ENCODE peak calls at places on chromosomes 6 and 20, in four cellular contexts. One of them, this sample, is unnamed.

GRCh38 chr6:9192405-9192909 is 757.1 kb upstream of the SLC35B3 start:
- DNase-seq in H9: no peak
- DNase-seq in mesendoderm: no peak
- DNase-seq in H1: no peak
- DNase-seq in this sample: no peak

GRCh38 chr6:18742406-18742805 is 355.3 kb downstream of the RNF144B start:
- DNase-seq in H9: no peak
- DNase-seq in mesendoderm: no peak
- DNase-seq in H1: no peak
- DNase-seq in this sample: no peak

GRCh38 chr20:13017235-13017634 is 8.5 kb downstream of the SPTLC3 start:
- DNase-seq in H9: no peak
- DNase-seq in mesendoderm: no peak
- DNase-seq in H1: no peak
- DNase-seq in this sample: peak; percentile 18

GRCh38 chr6:112018619-112019416 is 35.1 kb upstream of the CCN6 start:
- DNase-seq in H9: no peak
- DNase-seq in mesendoderm: no peak
- DNase-seq in H1: no peak
- DNase-seq in this sample: no peak

GRCh38 chr6:11412616-11413015 is 124.9 kb upstream of the TMEM170B start:
- DNase-seq in H9: no peak
- DNase-seq in mesendoderm: no peak
- DNase-seq in H1: no peak
- DNase-seq in this sample: no peak

GRCh38 chr20:57498425-57499400 is 26.2 kb downstream of the CTCFL start:
- DNase-seq in H9: peak; percentile 72
- DNase-seq in mesendoderm: peak; percentile 79
- DNase-seq in H1: no peak
- DNase-seq in this sample: peak; percentile 7

GRCh38 chr6:52691718-52692117 is 20.8 kb downstream of the TMEM14A start:
- DNase-seq in H9: no peak
- DNase-seq in mesendoderm: no peak
- DNase-seq in H1: no peak
- DNase-seq in this sample: peak; percentile 5

GRCh38 chr20:45306431-45306982 is at the start of gene RBPJL:
- DNase-seq in H9: peak; percentile 71
- DNase-seq in mesendoderm: peak; percentile 35
- DNase-seq in H1: peak; percentile 91
- DNase-seq in this sample: no peak

GRCh38 chr6:126020305-126021050 is 34.1 kb downstream of the TRMT11 start:
- DNase-seq in H9: no peak
- DNase-seq in mesendoderm: no peak
- DNase-seq in H1: no peak
- DNase-seq in this sample: peak; percentile 25

GRCh38 chr6:56552212-56553130 is 90.2 kb downstream of the DST start:
- DNase-seq in H9: no peak
- DNase-seq in mesendoderm: no peak
- DNase-seq in H1: no peak
- DNase-seq in this sample: peak; percentile 76

GRCh38 chr20:62357681-62358080 is 9.4 kb downstream of the LAMA5 start:
- DNase-seq in H9: no peak
- DNase-seq in mesendoderm: no peak
- DNase-seq in H1: no peak
- DNase-seq in this sample: no peak

GRCh38 chr20:38692436-38693411 is 31.6 kb upstream of the SLC32A1 start:
- DNase-seq in H9: peak; percentile 79
- DNase-seq in mesendoderm: peak; percentile 89
- DNase-seq in H1: peak; percentile 90
- DNase-seq in this sample: peak; percentile 64

GRCh38 chr6:114364295-114364694 is 21.5 kb upstream of the HS3ST5 start:
- DNase-seq in H9: peak; percentile 38
- DNase-seq in mesendoderm: peak; percentile 92
- DNase-seq in H1: no peak
- DNase-seq in this sample: peak; percentile 78

GRCh38 chr20:19602660-19603389 is 155.2 kb upstream of the RIN2 start:
- DNase-seq in H9: no peak
- DNase-seq in mesendoderm: no peak
- DNase-seq in H1: no peak
- DNase-seq in this sample: no peak

GRCh38 chr6:150380256-150380655 is 11.4 kb downstream of the IYD start:
- DNase-seq in H9: no peak
- DNase-seq in mesendoderm: no peak
- DNase-seq in H1: no peak
- DNase-seq in this sample: no peak

GRCh38 chr6:155524249-155524651 is 68.6 kb upstream of the NOX3 start:
- DNase-seq in H9: no peak
- DNase-seq in mesendoderm: no peak
- DNase-seq in H1: no peak
- DNase-seq in this sample: peak; percentile 76

GRCh38 chr20:13777171-13777601 is 7.5 kb downstream of the ESF1 start:
- DNase-seq in H9: no peak
- DNase-seq in mesendoderm: no peak
- DNase-seq in H1: no peak
- DNase-seq in this sample: peak; percentile 59

GRCh38 chr6:24564081-24564480 is 69.3 kb downstream of the ALDH5A1 start:
- DNase-seq in H9: no peak
- DNase-seq in mesendoderm: no peak
- DNase-seq in H1: no peak
- DNase-seq in this sample: no peak

GRCh38 chr20:32152421-32153155 is 43.1 kb downstream of the TM9SF4 start:
- DNase-seq in H9: no peak
- DNase-seq in mesendoderm: no peak
- DNase-seq in H1: no peak
- DNase-seq in this sample: no peak

GRCh38 chr6:81166770-81167169 is 585.7 kb downstream of the TENT5A start:
- DNase-seq in H9: no peak
- DNase-seq in mesendoderm: no peak
- DNase-seq in H1: no peak
- DNase-seq in this sample: peak; percentile 28

GRCh38 chr6:12012231-12012565 is at the start of gene HIVEP1:
- DNase-seq in H9: no peak
- DNase-seq in mesendoderm: peak; percentile 47
- DNase-seq in H1: no peak
- DNase-seq in this sample: no peak

GRCh38 chr20:38167851-38168760 is 3.0 kb upstream of the TGM2 start:
- DNase-seq in H9: peak; percentile 43
- DNase-seq in mesendoderm: peak; percentile 73
- DNase-seq in H1: no peak
- DNase-seq in this sample: peak; percentile 96

GRCh38 chr6:86706449-86706848 is 230.9 kb upstream of the HTR1E start:
- DNase-seq in H9: peak; percentile 70
- DNase-seq in mesendoderm: peak; percentile 72
- DNase-seq in H1: peak; percentile 71
- DNase-seq in this sample: no peak

GRCh38 chr6:168280020-168280898 is 39.3 kb downstream of the DACT2 start:
- DNase-seq in H9: no peak
- DNase-seq in mesendoderm: no peak
- DNase-seq in H1: no peak
- DNase-seq in this sample: no peak

GRCh38 chr6:153727910-153728309 is 311.1 kb upstream of the OPRM1 start:
- DNase-seq in H9: no peak
- DNase-seq in mesendoderm: peak; percentile 69
- DNase-seq in H1: no peak
- DNase-seq in this sample: no peak

GRCh38 chr20:41009960-41010359 is 18.7 kb upstream of the TOP1 start:
- DNase-seq in H9: no peak
- DNase-seq in mesendoderm: no peak
- DNase-seq in H1: no peak
- DNase-seq in this sample: peak; percentile 69

GRCh38 chr6:156848533-156848932 is 71.4 kb downstream of the ARID1B start:
- DNase-seq in H9: no peak
- DNase-seq in mesendoderm: no peak
- DNase-seq in H1: no peak
- DNase-seq in this sample: no peak

GRCh38 chr6:13488015-13488895 is 855 bp upstream of the GFOD1 start:
- DNase-seq in H9: peak; percentile 51
- DNase-seq in mesendoderm: peak; percentile 67
- DNase-seq in H1: no peak
- DNase-seq in this sample: peak; percentile 40

GRCh38 chr6:13492357-13492756 is 5.0 kb upstream of the GFOD1 start:
- DNase-seq in H9: no peak
- DNase-seq in mesendoderm: no peak
- DNase-seq in H1: no peak
- DNase-seq in this sample: no peak

GRCh38 chr6:13488896-13489237 is 1.5 kb upstream of the GFOD1 start:
- DNase-seq in H9: no peak
- DNase-seq in mesendoderm: no peak
- DNase-seq in H1: peak; percentile 44
- DNase-seq in this sample: no peak

GRCh38 chr6:13491538-13491937 is 4.1 kb upstream of the GFOD1 start:
- DNase-seq in H9: no peak
- DNase-seq in mesendoderm: no peak
- DNase-seq in H1: no peak
- DNase-seq in this sample: no peak

GRCh38 chr6:13490402-13490801 is 3.0 kb upstream of the GFOD1 start:
- DNase-seq in H9: no peak
- DNase-seq in mesendoderm: no peak
- DNase-seq in H1: no peak
- DNase-seq in this sample: no peak
- H3K56ac ChIP-seq in H9: no peak overlapping the region
- H3K56ac ChIP-seq in mesendoderm: no peak overlapping the region
- H3K56ac ChIP-seq in H1: no peak overlapping the region
- H3K56ac ChIP-seq in this sample: no peak overlapping the region

GRCh38 chr20:25073544-25073943 is 8.4 kb downstream of the VSX1 start:
- DNase-seq in H9: peak; percentile 36
- DNase-seq in mesendoderm: no peak
- DNase-seq in H1: peak; percentile 37
- DNase-seq in this sample: no peak

GRCh38 chr20:25067102-25067987 is 9.4 kb upstream of the ACSS1 start:
- DNase-seq in H9: no peak
- DNase-seq in mesendoderm: no peak
- DNase-seq in H1: no peak
- DNase-seq in this sample: no peak

GRCh38 chr20:25070821-25071473 is 11.0 kb downstream of the VSX1 start:
- DNase-seq in H9: peak; percentile 5
- DNase-seq in mesendoderm: no peak
- DNase-seq in H1: no peak
- DNase-seq in this sample: no peak

GRCh38 chr20:25072226-25072811 is 9.6 kb downstream of the VSX1 start:
- DNase-seq in H9: no peak
- DNase-seq in mesendoderm: no peak
- DNase-seq in H1: no peak
- DNase-seq in this sample: no peak

GRCh38 chr20:25071722-25072121 is 10.2 kb downstream of the VSX1 start:
- DNase-seq in H9: peak; percentile 41
- DNase-seq in mesendoderm: peak; percentile 78
- DNase-seq in H1: peak; percentile 47
- DNase-seq in this sample: no peak
- H3K56ac ChIP-seq in H9: no peak overlapping the region
- H3K56ac ChIP-seq in mesendoderm: no peak overlapping the region
- H3K56ac ChIP-seq in H1: no peak overlapping the region
- H3K56ac ChIP-seq in this sample: no peak overlapping the region

GRCh38 chr20:50270569-50270968 is 79.9 kb downstream of the CEBPB start:
- DNase-seq in H9: no peak
- DNase-seq in mesendoderm: no peak
- DNase-seq in H1: no peak
- DNase-seq in this sample: no peak
- H3K56ac ChIP-seq in H9: no peak overlapping the region
- H3K56ac ChIP-seq in mesendoderm: no peak overlapping the region
- H3K56ac ChIP-seq in H1: no peak overlapping the region
- H3K56ac ChIP-seq in this sample: no peak overlapping the region

DNA sequence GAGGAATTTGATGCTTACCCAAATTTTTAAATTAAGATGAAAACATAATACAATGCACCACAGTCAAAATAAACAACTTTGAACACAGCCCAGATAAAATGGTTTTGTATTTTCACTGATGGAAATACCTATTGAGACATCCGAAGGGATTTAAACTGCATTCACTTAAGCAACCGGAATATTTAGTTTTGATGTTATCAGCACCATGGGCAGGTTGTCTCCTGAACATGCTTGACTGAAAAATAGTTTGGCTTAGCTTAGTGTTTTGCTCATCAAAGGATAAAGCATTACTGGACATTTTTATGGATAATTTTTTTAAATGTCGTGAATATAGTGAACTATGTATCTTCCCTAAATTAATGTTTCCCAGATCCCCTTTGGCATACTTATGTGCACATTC is 177.5 kb downstream of the GJA1 start:
- DNase-seq in H9: no peak
- DNase-seq in mesendoderm: no peak
- DNase-seq in H1: no peak
- DNase-seq in this sample: no peak
- H3K56ac ChIP-seq in H9: no peak overlapping the region
- H3K56ac ChIP-seq in mesendoderm: no peak overlapping the region
- H3K56ac ChIP-seq in H1: no peak overlapping the region
- H3K56ac ChIP-seq in this sample: no peak overlapping the region

GRCh38 chr6:45984347-45984746 is 31.3 kb downstream of the CLIC5 start:
- DNase-seq in H9: no peak
- DNase-seq in mesendoderm: no peak
- DNase-seq in H1: no peak
- DNase-seq in this sample: no peak

GRCh38 chr6:45983041-45983440 is 32.6 kb downstream of the CLIC5 start:
- DNase-seq in H9: no peak
- DNase-seq in mesendoderm: no peak
- DNase-seq in H1: no peak
- DNase-seq in this sample: no peak

GRCh38 chr6:45982280-45983036 is 33.2 kb downstream of the CLIC5 start:
- DNase-seq in H9: no peak
- DNase-seq in mesendoderm: no peak
- DNase-seq in H1: no peak
- DNase-seq in this sample: no peak

GRCh38 chr6:45986746-45987274 is 28.9 kb downstream of the CLIC5 start:
- DNase-seq in H9: no peak
- DNase-seq in mesendoderm: no peak
- DNase-seq in H1: no peak
- DNase-seq in this sample: no peak

DNA sequence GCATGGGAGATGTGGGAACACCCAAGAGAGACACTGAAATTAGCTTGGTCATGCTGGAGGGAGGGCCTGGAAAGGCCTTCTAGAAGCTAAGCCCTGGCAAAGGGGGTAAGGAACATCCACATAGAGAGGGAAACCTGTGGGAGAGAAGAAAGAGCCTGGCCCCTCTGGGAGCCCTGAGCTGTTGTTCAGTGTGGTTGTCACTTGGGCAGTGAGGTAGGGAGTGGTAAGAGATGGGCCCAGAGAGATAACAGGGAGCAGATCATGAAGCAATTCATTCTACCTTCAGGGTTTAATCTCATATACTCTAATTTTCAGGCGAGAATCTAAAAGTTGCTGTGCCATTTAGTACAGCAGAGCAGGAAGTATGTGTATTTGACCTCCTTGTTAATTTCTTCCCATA is 30.6 kb downstream of the CLIC5 start:
- DNase-seq in H9: no peak
- DNase-seq in mesendoderm: no peak
- DNase-seq in H1: no peak
- DNase-seq in this sample: no peak
- H3K56ac ChIP-seq in H9: no peak overlapping the region
- H3K56ac ChIP-seq in mesendoderm: no peak overlapping the region
- H3K56ac ChIP-seq in H1: no peak overlapping the region
- H3K56ac ChIP-seq in this sample: no peak overlapping the region